ENCODE peak calls at places on chromosome 1, in five cellular contexts. B, Y, L, U and N are unnamed samples.

GRCh38 chr1:82386365-82387069 is 585.8 kb downstream of the ADGRL2 start:
- DNase-seq in B (no peak), Y (no peak), L (no peak), U (no peak), N (no peak)

GRCh38 chr1:42195841-42196240 is 31.3 kb upstream of the GUCA2A start:
- DNase-seq in B (no peak), Y (no peak), L (no peak), U (no peak), N (no peak)

GRCh38 chr1:239717097-239718051 is 331.0 kb downstream of the CHRM3 start:
- DNase-seq in B (no peak), Y (no peak), L (no peak), U (no peak), N (no peak)

GRCh38 chr1:230189276-230190183 is 122.5 kb downstream of the GALNT2 start:
- DNase-seq in B (no peak), Y (no peak), L (no peak), U (no peak), N (no peak)

GRCh38 chr1:115189814-115190541 is 100.7 kb upstream of the TSPAN2 start:
- DNase-seq in B (no peak), Y (no peak), L (no peak), U (peak; percentile 95), N (no peak)

GRCh38 chr1:219347376-219347775 is 173.7 kb downstream of the LYPLAL1 start:
- DNase-seq in B (no peak), Y (no peak), L (no peak), U (no peak), N (no peak)

GRCh38 chr1:206723500-206724472 is 39.1 kb downstream of the MAPKAPK2 start:
- DNase-seq in B (peak; percentile 60), Y (peak; percentile 48), L (peak; percentile 42), U (peak; percentile 86), N (no peak)

GRCh38 chr1:51736702-51737101 is 119.8 kb downstream of the OSBPL9 start:
- DNase-seq in B (no peak), Y (peak; percentile 25), L (peak; percentile 51), U (peak; percentile 77), N (no peak)

GRCh38 chr1:32681501-32681900 is 21.1 kb downstream of the SYNC start:
- DNase-seq in B (no peak), Y (no peak), L (no peak), U (peak; percentile 28), N (no peak)

GRCh38 chr1:180027949-180028445 is 73.4 kb downstream of the CEP350 start:
- DNase-seq in B (no peak), Y (no peak), L (no peak), U (peak; percentile 74), N (no peak)

GRCh38 chr1:48228156-48228555 is 5.6 kb downstream of the SLC5A9 start:
- DNase-seq in B (no peak), Y (no peak), L (no peak), U (no peak), N (no peak)

GRCh38 chr1:95641386-95641785 is 407.4 kb downstream of the RWDD3 start:
- DNase-seq in B (no peak), Y (no peak), L (no peak), U (no peak), N (no peak)

GRCh38 chr1:143665606-143666005 is 306.2 kb downstream of the FAM72C start:
- DNase-seq in B (no peak), Y (no peak), L (no peak), U (no peak), N (no peak)

GRCh38 chr1:177854951-177855350 is 114.9 kb downstream of the SEC16B start:
- DNase-seq in B (peak; percentile 41), Y (no peak), L (no peak), U (no peak), N (no peak)

GRCh38 chr1:101613549-101613948 is 376.7 kb downstream of the S1PR1 start:
- DNase-seq in B (no peak), Y (no peak), L (no peak), U (no peak), N (no peak)

GRCh38 chr1:9373614-9374013 is 80.9 kb downstream of the SPSB1 start:
- DNase-seq in B (no peak), Y (no peak), L (no peak), U (no peak), N (no peak)

GRCh38 chr1:86866665-86867064 is 47.3 kb downstream of the SELENOF start:
- DNase-seq in B (no peak), Y (no peak), L (no peak), U (peak; percentile 87), N (no peak)

GRCh38 chr1:177858222-177858894 is 111.5 kb downstream of the SEC16B start:
- DNase-seq in B (no peak), Y (no peak), L (no peak), U (peak; percentile 59), N (no peak)

GRCh38 chr1:40575336-40575735 is 43.9 kb downstream of the ZNF684 start:
- DNase-seq in B (no peak), Y (no peak), L (no peak), U (peak; percentile 28), N (no peak)

GRCh38 chr1:34155851-34156250 is 9.2 kb downstream of the CSMD2 start:
- DNase-seq in B (no peak), Y (no peak), L (no peak), U (no peak), N (no peak)

GRCh38 chr1:108540977-108541376 is 18.9 kb upstream of the EEIG2 start:
- DNase-seq in B (no peak), Y (no peak), L (no peak), U (no peak), N (no peak)

GRCh38 chr1:220458936-220459335 is 69.0 kb upstream of the MARK1 start:
- DNase-seq in B (no peak), Y (no peak), L (no peak), U (no peak), N (no peak)

GRCh38 chr1:54715493-54716298 is at the start of gene TTC4:
- DNase-seq in B (peak; percentile 90), Y (peak; percentile 71), L (peak; percentile 91), U (peak; percentile 65), N (peak; percentile 80)

DNA sequence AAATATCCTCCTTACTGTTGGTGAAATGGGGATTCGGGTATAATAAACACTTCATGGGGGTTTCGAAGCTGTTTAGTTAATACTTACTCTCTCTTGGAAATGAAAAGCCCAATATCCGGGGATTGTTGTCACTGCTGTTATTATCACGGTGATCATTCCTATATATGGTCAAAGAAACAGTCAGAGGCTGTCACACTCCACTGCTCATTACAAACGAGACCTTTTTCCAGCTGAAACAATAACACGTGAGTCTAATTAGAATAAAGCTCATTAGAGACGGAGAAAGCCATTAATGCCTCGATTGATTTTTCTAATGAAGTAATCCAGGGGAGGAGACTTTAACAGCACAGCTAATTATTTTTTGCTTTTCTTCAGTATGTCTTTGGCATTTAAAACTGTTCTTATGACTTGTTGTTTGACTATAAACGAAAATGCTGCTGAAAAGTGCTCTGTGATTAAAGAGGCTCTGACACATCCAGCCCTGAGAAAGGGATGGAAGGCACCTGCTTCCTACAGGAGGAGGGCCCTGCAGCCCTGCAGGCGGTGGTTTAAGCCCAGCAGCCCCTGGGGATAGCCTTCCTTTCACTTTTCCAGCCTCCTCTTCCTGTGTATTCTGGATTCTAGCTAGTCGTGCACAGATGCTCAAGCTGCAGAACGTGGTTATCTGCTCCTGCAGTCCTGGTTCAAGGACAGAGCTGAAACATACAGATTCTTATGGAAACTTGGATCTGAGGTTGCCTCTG is 143.6 kb downstream of the EDEM3 start:
- DNase-seq in B (peak; percentile 63), Y (no peak), L (no peak), U (no peak), N (no peak)
- H3K4me1 ChIP-seq in B (peaks cover 8% of the 10 kb centered on the region), Y (peaks cover 8% of the 10 kb centered on the region), L (no peaks in the 10 kb centered on the region), U (peaks cover 1% of the 10 kb centered on the region), N (no peaks in the 10 kb centered on the region)

DNA sequence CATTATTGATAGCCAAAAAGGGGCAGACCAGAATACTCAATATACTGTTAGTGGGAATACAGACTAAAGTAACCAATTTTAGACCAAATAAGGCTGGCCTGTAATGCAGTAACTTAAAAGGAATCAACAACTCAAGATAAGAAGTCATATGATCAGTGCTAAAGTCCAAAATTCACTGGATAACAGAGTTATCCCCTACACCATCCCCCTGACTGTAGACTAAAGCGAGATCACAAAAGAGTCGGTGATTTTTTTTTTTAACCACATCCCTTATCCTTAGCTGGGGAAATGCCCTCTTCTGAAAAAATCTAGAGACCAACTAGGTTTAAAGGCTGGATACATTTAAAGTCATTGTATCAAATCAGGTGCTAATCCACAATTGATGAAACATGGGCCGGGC is 7.7 kb downstream of the UBR4 start:
- DNase-seq in B (no peak), Y (no peak), L (no peak), U (no peak), N (no peak)
- H3K27ac ChIP-seq in B (no peak overlapping the region), Y (no peak overlapping the region), L (peak overlapping the region; percentile 20), U (no peak overlapping the region), N (no peak overlapping the region)

GRCh38 chr1:156113263-156114004 is 1.1 kb upstream of the LMNA start:
- DNase-seq in B (no peak), Y (no peak), L (no peak), U (no peak), N (no peak)
- H3K4me3 ChIP-seq in B (no peak overlapping the region), Y (no peak overlapping the region), L (no peak overlapping the region), U (no peak overlapping the region), N (no peak overlapping the region)

GRCh38 chr1:198535631-198536030 is 4.8 kb downstream of the ATP6V1G3 start:
- DNase-seq in B (no peak), Y (no peak), L (no peak), U (no peak), N (no peak)
- H3K4me1 ChIP-seq in B (no peaks in the 10 kb centered on the region), Y (no peaks in the 10 kb centered on the region), L (no peaks in the 10 kb centered on the region), U (no peaks in the 10 kb centered on the region), N (peaks cover 68% of the 10 kb centered on the region)

GRCh38 chr1:158025576-158026230 is 32.3 kb downstream of the KIRREL1 start:
- DNase-seq in B (no peak), Y (no peak), L (no peak), U (no peak), N (no peak)
- H3K27ac ChIP-seq in B (peak overlapping the region; percentile 69), Y (no peak overlapping the region), L (no peak overlapping the region), U (peak overlapping the region; percentile 51), N (no peak overlapping the region)

DNA sequence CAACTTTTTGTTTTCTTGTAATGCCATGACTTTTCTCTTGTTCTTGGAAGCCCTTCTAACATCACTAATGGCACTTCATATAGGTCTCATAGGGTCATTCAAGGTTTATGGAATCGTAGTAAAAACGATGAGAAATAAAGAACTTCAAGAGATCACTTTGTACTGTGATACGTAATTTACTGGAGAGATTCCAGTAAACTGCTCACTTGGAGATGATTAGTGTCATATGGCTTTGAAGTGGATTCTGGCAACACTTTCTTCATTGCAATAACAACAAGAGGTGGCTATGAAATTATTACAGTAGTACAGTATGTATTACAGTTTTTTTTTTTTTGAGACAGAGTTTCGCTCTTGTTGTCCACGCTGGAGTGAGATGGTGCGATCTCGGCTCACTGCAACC is 103.4 kb downstream of the RUSC1 start:
- DNase-seq in B (no peak), Y (no peak), L (no peak), U (no peak), N (no peak)
- H3K4me3 ChIP-seq in B (no peak overlapping the region), Y (no peak overlapping the region), L (no peak overlapping the region), U (no peak overlapping the region), N (no peak overlapping the region)

DNA sequence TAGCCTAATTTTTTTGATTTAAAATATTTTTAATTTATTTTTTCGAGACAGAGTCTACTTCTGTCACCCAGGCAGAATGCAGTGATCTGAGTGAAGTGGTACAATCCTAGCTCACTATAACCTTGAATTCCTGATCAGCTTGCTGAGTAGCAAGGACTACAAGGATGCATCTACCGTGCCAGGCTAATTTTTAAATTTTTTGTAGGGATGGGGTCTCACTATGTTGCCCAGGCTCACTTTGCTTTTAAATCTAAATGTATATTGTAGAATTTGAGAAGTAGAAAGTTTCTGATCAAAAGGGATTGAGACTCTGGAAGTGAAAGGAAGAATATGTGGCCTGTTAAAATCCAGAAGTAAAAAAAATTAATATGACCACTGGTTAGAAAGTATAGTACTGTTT is 1.6 kb downstream of the STX12 start:
- DNase-seq in B (no peak), Y (no peak), L (no peak), U (no peak), N (no peak)
- H3K4me1 ChIP-seq in B (peaks cover 12% of the 10 kb centered on the region), Y (peaks cover 12% of the 10 kb centered on the region), L (peaks cover 6% of the 10 kb centered on the region), U (peaks cover 4% of the 10 kb centered on the region), N (peaks cover 16% of the 10 kb centered on the region)